ENCODE peak calls at places on chromosomes 12 and 14, in four cellular contexts. One of them, this sample, is unnamed.

GRCh38 chr12:121005346-121005815 is 10.9 kb downstream of the C12orf43 start:
- DNase-seq in K562: peak
- DNase-seq in GM12878: no peak
- DNase-seq in HepG2: peak
- DNase-seq in this sample: peak

GRCh38 chr14:53408175-53408879 is 255.2 kb upstream of the DDHD1 start:
- DNase-seq in HepG2: no peak
- DNase-seq in K562: no peak
- DNase-seq in GM12878: no peak
- DNase-seq in this sample: no peak

GRCh38 chr12:77364400-77364799 is 299.0 kb upstream of the E2F7 start:
- DNase-seq in GM12878: no peak
- DNase-seq in HepG2: no peak
- DNase-seq in K562: no peak
- DNase-seq in this sample: no peak

GRCh38 chr14:64763801-64764511 is 59.7 kb downstream of the PLEKHG3 start:
- DNase-seq in HepG2: no peak
- DNase-seq in GM12878: no peak
- DNase-seq in K562: peak
- DNase-seq in this sample: no peak

GRCh38 chr12:57817261-57817989 is 1.1 kb downstream of the AVIL start:
- DNase-seq in HepG2: no peak
- DNase-seq in GM12878: no peak
- DNase-seq in K562: no peak
- DNase-seq in this sample: no peak

GRCh38 chr12:130747867-130748740 is 32.0 kb upstream of the RIMBP2 start:
- DNase-seq in GM12878: no peak
- DNase-seq in K562: peak
- DNase-seq in HepG2: peak
- DNase-seq in this sample: peak

GRCh38 chr14:81455344-81455743 is 55.2 kb upstream of the STON2 start:
- DNase-seq in HepG2: no peak
- DNase-seq in GM12878: no peak
- DNase-seq in K562: no peak
- DNase-seq in this sample: no peak

GRCh38 chr12:2336409-2336829 is 283.6 kb downstream of the CACNA1C start:
- DNase-seq in HepG2: no peak
- DNase-seq in K562: peak
- DNase-seq in GM12878: peak
- DNase-seq in this sample: no peak

DNA sequence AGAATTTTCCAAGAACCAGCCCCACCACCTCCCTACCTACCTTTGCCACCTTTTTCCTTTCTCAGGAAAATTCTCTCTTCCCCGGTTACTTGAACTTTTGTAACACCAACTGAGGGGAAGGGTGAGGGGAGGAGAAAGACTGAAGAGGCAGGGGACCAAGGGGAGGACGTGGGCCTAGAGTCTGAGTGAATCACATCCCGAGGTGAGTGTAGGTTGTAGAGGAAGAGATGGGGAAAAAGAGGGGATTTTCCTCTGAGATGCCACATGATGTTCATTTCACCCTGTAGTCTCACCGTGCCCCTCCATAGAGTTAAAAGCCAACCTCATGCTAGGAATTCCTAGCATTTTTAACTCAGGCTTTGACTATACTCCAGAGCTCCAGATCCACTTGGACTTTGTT is 311.8 kb downstream of the RPAP3 start:
- DNase-seq in K562: no peak
- DNase-seq in HepG2: no peak
- DNase-seq in GM12878: no peak
- DNase-seq in this sample: no peak
- TF ChIP-seq ETV6 in K562: no peak
- TF ChIP-seq ETV6 in HepG2: no peak
- TF ChIP-seq ETV6 in GM12878: no peak
- TF ChIP-seq ETV6 in this sample: no peak

GRCh38 chr14:24171422-24172260 is at the start of gene REC8:
- DNase-seq in GM12878: peak
- DNase-seq in HepG2: no peak
- DNase-seq in K562: no peak
- DNase-seq in this sample: peak

GRCh38 chr14:24165785-24166184 is 4.7 kb downstream of the IRF9 start:
- DNase-seq in HepG2: no peak
- DNase-seq in GM12878: no peak
- DNase-seq in K562: no peak
- DNase-seq in this sample: no peak

GRCh38 chr14:24164591-24164991 is 3.5 kb downstream of the IRF9 start:
- DNase-seq in K562: no peak
- DNase-seq in GM12878: no peak
- DNase-seq in HepG2: no peak
- DNase-seq in this sample: no peak

GRCh38 chr14:24172261-24172860 is 481 bp downstream of the REC8 start:
- DNase-seq in HepG2: no peak
- DNase-seq in GM12878: no peak
- DNase-seq in K562: no peak
- DNase-seq in this sample: peak

GRCh38 chr14:24167527-24168114 is 4.3 kb upstream of the REC8 start:
- DNase-seq in K562: no peak
- DNase-seq in GM12878: no peak
- DNase-seq in HepG2: no peak
- DNase-seq in this sample: no peak
- TF ChIP-seq CREB1 in K562: no peak
- TF ChIP-seq CREB1 in GM12878: no peak
- TF ChIP-seq CREB1 in HepG2: no peak
- TF ChIP-seq CREB1 in this sample: no peak

GRCh38 chr14:100654814-100655795 is 67.9 kb upstream of the BEGAIN start:
- DNase-seq in GM12878: no peak
- DNase-seq in K562: peak
- DNase-seq in HepG2: no peak
- DNase-seq in this sample: peak
- TF ChIP-seq ETV6 in GM12878: no peak
- TF ChIP-seq ETV6 in K562: no peak
- TF ChIP-seq ETV6 in HepG2: no peak
- TF ChIP-seq ETV6 in this sample: no peak

DNA sequence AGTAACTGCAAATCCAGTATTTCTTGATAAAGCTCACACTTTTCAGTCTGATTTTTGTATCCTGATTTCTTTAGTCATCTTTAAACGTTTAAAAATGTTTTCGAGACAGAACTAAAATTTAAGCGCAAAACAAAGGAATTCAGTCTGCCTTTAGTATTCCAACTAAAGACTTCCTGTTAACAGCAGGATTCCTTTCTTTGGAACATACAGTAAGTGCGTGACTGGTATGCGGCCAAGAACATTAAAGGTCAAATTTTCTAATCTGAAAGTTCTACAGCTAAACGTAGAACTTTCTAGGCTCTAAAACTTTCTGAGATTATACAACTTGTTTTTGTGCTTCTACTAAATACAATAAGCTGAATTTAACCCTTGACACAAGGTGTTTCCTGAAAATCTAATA is 9.9 kb downstream of the SAV1 start:
- DNase-seq in GM12878: no peak
- DNase-seq in HepG2: no peak
- DNase-seq in K562: no peak
- DNase-seq in this sample: no peak
- TF ChIP-seq CREB1 in GM12878: no peak
- TF ChIP-seq CREB1 in HepG2: no peak
- TF ChIP-seq CREB1 in K562: no peak
- TF ChIP-seq CREB1 in this sample: no peak

GRCh38 chr12:46343122-46343852 is 29.3 kb downstream of the SLC38A2 start:
- DNase-seq in HepG2: no peak
- DNase-seq in GM12878: no peak
- DNase-seq in K562: no peak
- DNase-seq in this sample: no peak

GRCh38 chr12:46339051-46339450 is 33.5 kb downstream of the SLC38A2 start:
- DNase-seq in GM12878: no peak
- DNase-seq in K562: no peak
- DNase-seq in HepG2: no peak
- DNase-seq in this sample: no peak

DNA sequence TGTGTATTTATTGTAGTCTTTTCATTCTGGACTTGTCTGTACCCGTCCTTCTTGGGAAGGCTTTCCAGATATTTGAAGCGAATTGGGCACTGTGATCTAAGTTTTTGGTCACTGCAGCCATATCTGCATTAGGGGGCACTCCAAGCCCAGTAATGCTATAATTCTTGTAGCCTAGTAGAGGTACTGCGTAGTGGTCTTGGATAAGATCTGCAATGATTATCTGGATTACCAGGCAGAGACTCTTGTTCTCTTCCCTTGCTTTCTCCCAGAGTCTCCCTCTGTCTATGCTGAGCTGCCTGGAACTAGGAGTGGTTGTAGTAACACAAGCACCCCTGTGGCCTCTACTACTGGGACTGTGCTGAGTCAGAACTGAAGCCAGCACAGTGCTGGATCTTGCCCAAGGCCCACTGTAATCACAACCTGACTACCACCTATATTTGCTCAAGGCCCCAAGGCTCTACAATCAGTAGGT is 30.0 kb downstream of the SLC38A2 start:
- DNase-seq in HepG2: peak
- DNase-seq in GM12878: no peak
- DNase-seq in K562: no peak
- DNase-seq in this sample: peak
- TF ChIP-seq ETV6 in HepG2: no peak
- TF ChIP-seq ETV6 in GM12878: no peak
- TF ChIP-seq ETV6 in K562: no peak
- TF ChIP-seq ETV6 in this sample: no peak

GRCh38 chr12:67455236-67455635 is 186.1 kb downstream of the CAND1 start:
- DNase-seq in GM12878: no peak
- DNase-seq in K562: no peak
- DNase-seq in HepG2: no peak
- DNase-seq in this sample: no peak

GRCh38 chr12:67451206-67451605 is 182.0 kb downstream of the CAND1 start:
- DNase-seq in HepG2: no peak
- DNase-seq in K562: no peak
- DNase-seq in GM12878: no peak
- DNase-seq in this sample: no peak

GRCh38 chr12:67456281-67456918 is 187.2 kb downstream of the CAND1 start:
- DNase-seq in GM12878: no peak
- DNase-seq in K562: no peak
- DNase-seq in HepG2: no peak
- DNase-seq in this sample: no peak

GRCh38 chr12:67452119-67452805 is 183.1 kb downstream of the CAND1 start:
- DNase-seq in HepG2: no peak
- DNase-seq in GM12878: peak
- DNase-seq in K562: no peak
- DNase-seq in this sample: no peak

DNA sequence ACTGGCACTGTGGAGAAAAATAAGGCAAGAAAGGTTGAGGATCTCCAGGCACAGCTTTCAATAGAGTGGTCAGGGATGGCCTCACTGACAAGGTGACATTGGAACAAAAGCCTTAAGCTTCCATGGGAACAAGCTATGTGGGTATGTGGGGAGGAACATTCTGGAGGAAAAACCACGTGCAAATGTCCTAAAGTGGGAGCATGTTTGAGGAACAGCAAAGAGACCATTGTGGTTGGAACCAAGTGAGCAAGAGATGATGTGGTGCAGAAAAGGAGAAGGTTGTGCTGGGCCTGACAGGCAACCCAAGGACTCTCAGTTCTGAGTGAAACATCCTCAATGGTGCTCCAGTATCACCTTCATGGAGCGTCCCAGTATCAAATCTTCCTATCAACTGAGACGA is 184.0 kb downstream of the CAND1 start:
- DNase-seq in GM12878: no peak
- DNase-seq in HepG2: no peak
- DNase-seq in K562: no peak
- DNase-seq in this sample: no peak
- TF ChIP-seq CREB1 in GM12878: no peak
- TF ChIP-seq CREB1 in HepG2: no peak
- TF ChIP-seq CREB1 in K562: no peak
- TF ChIP-seq CREB1 in this sample: no peak

GRCh38 chr14:103855734-103856095 is 8.3 kb upstream of the PPP1R13B start:
- DNase-seq in K562: no peak
- DNase-seq in GM12878: no peak
- DNase-seq in HepG2: no peak
- DNase-seq in this sample: no peak

GRCh38 chr14:103854017-103854808 is 6.8 kb upstream of the PPP1R13B start:
- DNase-seq in GM12878: no peak
- DNase-seq in K562: no peak
- DNase-seq in HepG2: no peak
- DNase-seq in this sample: no peak

GRCh38 chr14:103856105-103856504 is 8.7 kb upstream of the PPP1R13B start:
- DNase-seq in HepG2: no peak
- DNase-seq in K562: no peak
- DNase-seq in GM12878: no peak
- DNase-seq in this sample: peak

GRCh38 chr14:103857256-103857655 is 9.9 kb upstream of the PPP1R13B start:
- DNase-seq in HepG2: no peak
- DNase-seq in K562: no peak
- DNase-seq in GM12878: no peak
- DNase-seq in this sample: no peak

GRCh38 chr14:103854822-103855733 is 7.7 kb upstream of the PPP1R13B start:
- DNase-seq in GM12878: no peak
- DNase-seq in HepG2: peak
- DNase-seq in K562: peak
- DNase-seq in this sample: peak
- TF ChIP-seq ETV6 in GM12878: no peak
- TF ChIP-seq ETV6 in HepG2: peak
- TF ChIP-seq ETV6 in K562: no peak
- TF ChIP-seq ETV6 in this sample: no peak

DNA sequence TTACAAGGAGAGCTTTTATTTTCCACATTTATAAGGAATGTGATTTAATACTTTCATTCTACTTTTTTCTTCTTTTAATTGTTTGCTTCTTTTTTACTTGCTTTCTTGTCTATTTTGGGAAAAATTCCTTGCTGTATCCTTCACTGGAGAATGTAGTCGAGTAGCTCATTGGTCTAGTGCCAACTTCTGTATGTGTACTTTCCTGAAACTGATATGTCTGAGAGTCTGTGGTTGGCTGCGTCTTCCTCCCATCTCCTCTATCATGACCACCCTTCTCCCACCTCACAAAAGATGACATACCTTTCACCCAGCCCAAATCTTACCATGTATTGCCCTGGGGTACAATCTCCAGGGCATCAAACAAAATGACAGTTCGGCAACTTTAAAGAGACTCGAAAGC is 51.9 kb downstream of the MSRB3 start:
- DNase-seq in GM12878: no peak
- DNase-seq in HepG2: no peak
- DNase-seq in K562: no peak
- DNase-seq in this sample: no peak
- TF ChIP-seq CREB1 in GM12878: no peak
- TF ChIP-seq CREB1 in HepG2: no peak
- TF ChIP-seq CREB1 in K562: no peak
- TF ChIP-seq CREB1 in this sample: no peak

GRCh38 chr14:59997496-59997895 is 77.6 kb downstream of the LRRC9 start:
- DNase-seq in HepG2: no peak
- DNase-seq in K562: no peak
- DNase-seq in GM12878: no peak
- DNase-seq in this sample: no peak
- TF ChIP-seq ETV6 in HepG2: no peak
- TF ChIP-seq ETV6 in K562: no peak
- TF ChIP-seq ETV6 in GM12878: no peak
- TF ChIP-seq ETV6 in this sample: no peak

This sample was measured in WTC11.